ENCODE peak calls at places on chromosomes 5 and 9, in eight cellular contexts. F, N, Z, Y, Q, U, G and L are unnamed samples.

GRCh38 chr9:87873607-87874319 is 8.9 kb upstream of the SPATA31E1 start:
- DNase-seq in N (no peak), Q (peak; percentile 4), Z (no peak), G (no peak), Y (peak; percentile 28), U (no peak), F (no peak), L (no peak)

GRCh38 chr9:105421864-105422263 is 26.0 kb upstream of the FSD1L start:
- DNase-seq in Q (no peak), G (no peak), Y (no peak), N (no peak), Z (no peak), U (no peak), F (no peak), L (no peak)

GRCh38 chr5:116766470-116766947 is 191.9 kb upstream of the SEMA6A start:
- DNase-seq in Q (peak; percentile 43), Z (no peak), N (peak; percentile 78), Y (peak; percentile 72), F (no peak), G (no peak), U (no peak), L (peak; percentile 27)

GRCh38 chr9:96344458-96345180 is 38.9 kb downstream of the SLC35D2 start:
- DNase-seq in F (peak; percentile 81), Y (peak; percentile 84), Q (peak; percentile 77), G (peak; percentile 93), U (no peak), Z (no peak), N (peak; percentile 90), L (peak; percentile 89)

GRCh38 chr9:133843751-133844373 is 105.7 kb upstream of the SARDH start:
- DNase-seq in F (no peak), N (no peak), G (no peak), Z (no peak), Q (no peak), Y (no peak), U (no peak), L (no peak)

GRCh38 chr5:528625-529511 is 4.6 kb upstream of the SLC9A3 start:
- DNase-seq in U (no peak), N (no peak), Z (no peak), Y (no peak), G (no peak), Q (no peak), F (peak; percentile 38), L (no peak)

GRCh38 chr5:136033848-136034247 is 5.1 kb downstream of the TGFBI start:
- DNase-seq in U (no peak), Z (no peak), F (no peak), G (peak; percentile 32), Q (no peak), Y (no peak), N (no peak), L (peak; percentile 59)

GRCh38 chr5:132023258-132024116 is 12.0 kb upstream of the ACSL6 start:
- DNase-seq in Q (no peak), N (no peak), F (no peak), Z (no peak), Y (peak; percentile 36), G (peak; percentile 4), U (no peak), L (no peak)

GRCh38 chr5:152305525-152305924 is 99.6 kb downstream of the NMUR2 start:
- DNase-seq in Q (no peak), Z (no peak), F (no peak), Y (no peak), G (no peak), N (no peak), U (no peak), L (no peak)

GRCh38 chr5:127492854-127493738 is 24.3 kb upstream of the PRRC1 start:
- DNase-seq in F (peak; percentile 56), Z (peak; percentile 83), U (no peak), Q (no peak), Y (no peak), N (no peak), G (peak; percentile 25), L (no peak)

GRCh38 chr5:96569770-96570169 is 92.4 kb upstream of the CAST start:
- DNase-seq in Q (no peak), F (no peak), U (no peak), G (no peak), Z (no peak), N (no peak), Y (no peak), L (no peak)

GRCh38 chr9:137114613-137115393 is at the start of gene DPP7:
- DNase-seq in G (peak; percentile 94), Y (peak; percentile 70), N (no peak), Z (peak; percentile 41), U (peak; percentile 81), Q (peak; percentile 67), F (peak; percentile 45), L (peak; percentile 56)

GRCh38 chr5:133941456-133942196 is 26.8 kb downstream of the C5orf15 start:
- DNase-seq in Z (no peak), G (no peak), Q (no peak), Y (peak; percentile 21), U (no peak), N (no peak), F (no peak), L (peak; percentile 62)